ENCODE peak calls at places on chromosome 7, in nine cellular contexts. J is left ventricle myocardium inferior; H is heart left ventricle; V is heart right ventricle; E is naive thymus-derived CD4-positive, alpha-beta T cell; S is lower lobe of right lung; I is A549; N is lung; L is right lobe of liver. R is an unnamed sample.

GRCh38 chr7:37921876-37922275 is 1.4 kb downstream of the EPDR1 start:
- DNase-seq in J (no peak), H (no peak), V (no peak), E (no peak), S (no peak), I (no peak), N (no peak), L (no peak), R (no peak)

GRCh38 chr7:70765651-70766050 is 366.3 kb upstream of the GALNT17 start:
- DNase-seq in J (no peak), H (no peak), V (no peak), E (no peak), S (no peak), I (no peak), N (no peak), L (no peak), R (no peak)

GRCh38 chr7:36180121-36180520 is 27.1 kb downstream of the EEPD1 start:
- DNase-seq in J (no peak), H (no peak), V (no peak), E (no peak), S (no peak), I (no peak), N (no peak), L (no peak), R (no peak)

GRCh38 chr7:51045319-51046102 is 262.8 kb upstream of the GRB10 start:
- DNase-seq in J (no peak), H (no peak), V (no peak), E (no peak), S (no peak), I (peak; percentile 49), N (no peak), L (no peak), R (no peak)

GRCh38 chr7:37052673-37053072 is 328.4 kb upstream of the AOAH start:
- DNase-seq in J (no peak), H (no peak), V (peak; percentile 14), E (no peak), S (no peak), I (no peak), N (no peak), L (no peak), R (no peak)

GRCh38 chr7:157032644-157033482 is 22.4 kb upstream of the MNX1 start:
- DNase-seq in J (no peak), H (no peak), V (no peak), E (no peak), S (no peak), I (no peak), N (no peak), L (no peak), R (no peak)

GRCh38 chr7:137652721-137653120 is 194.1 kb downstream of the DGKI start:
- DNase-seq in J (no peak), H (no peak), V (no peak), E (no peak), S (no peak), I (no peak), N (no peak), L (no peak), R (no peak)

GRCh38 chr7:50626286-50626685 is 61.1 kb upstream of the DDC start:
- DNase-seq in J (no peak), H (no peak), V (no peak), E (no peak), S (no peak), I (no peak), N (peak; percentile 25), L (no peak), R (no peak)

GRCh38 chr7:70271617-70272081 is 673.4 kb downstream of the AUTS2 start:
- DNase-seq in J (no peak), H (no peak), V (no peak), E (no peak), S (no peak), I (no peak), N (no peak), L (no peak), R (no peak)

GRCh38 chr7:83701744-83702143 is 52.8 kb upstream of the SEMA3E start:
- DNase-seq in J (no peak), H (no peak), V (no peak), E (no peak), S (no peak), I (no peak), N (no peak), L (no peak), R (no peak)

GRCh38 chr7:9854605-9855004 is 1119.1 kb upstream of the PHF14 start:
- DNase-seq in J (no peak), H (no peak), V (no peak), E (no peak), S (no peak), I (no peak), N (no peak), L (no peak), R (no peak)

GRCh38 chr7:121269798-121270197 is 59.0 kb upstream of the WNT16 start:
- DNase-seq in J (no peak), H (no peak), V (no peak), E (no peak), S (no peak), I (no peak), N (no peak), L (no peak), R (no peak)

DNA sequence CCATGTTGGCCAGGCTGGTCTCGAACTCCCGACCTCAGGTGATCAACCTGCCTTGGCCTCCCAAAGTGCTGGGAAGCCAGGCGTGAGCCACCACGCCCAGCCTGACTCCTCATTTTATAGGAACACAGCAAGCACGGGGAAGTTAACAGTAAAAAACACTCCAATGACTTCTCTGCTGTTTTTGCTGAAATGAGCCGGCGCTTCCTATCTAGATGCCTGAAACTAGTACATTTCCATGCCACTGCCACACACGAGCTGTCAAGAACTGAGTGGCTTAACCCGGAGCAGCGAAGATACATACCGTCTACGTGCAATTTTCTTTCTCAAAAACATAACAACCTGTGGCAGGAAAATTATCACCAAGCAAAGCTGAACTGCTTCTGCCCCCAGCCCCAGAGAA is 16.8 kb downstream of the DAGLB start:
- DNase-seq in J (no peak), H (no peak), V (no peak), E (no peak), S (no peak), I (no peak), N (no peak), L (no peak), R (no peak)
- H3K27ac ChIP-seq in J (no peak overlapping the region), H (no peak overlapping the region), V (no peak overlapping the region), E (no peak overlapping the region), S (no peak overlapping the region), I (no peak overlapping the region), N (no peak overlapping the region), L (no peak overlapping the region), R (no peak overlapping the region)

GRCh38 chr7:64998865-64999164 is 7.7 kb downstream of the ERV3-1 start:
- DNase-seq in J (no peak), H (no peak), V (no peak), E (no peak), S (no peak), I (no peak), N (no peak), L (no peak), R (no peak)
- H3K9me3 ChIP-seq in J (peaks cover 52% of the 10 kb centered on the region), H (peaks cover 13% of the 10 kb centered on the region), V (no peaks in the 10 kb centered on the region), E (no peaks in the 10 kb centered on the region), S (peaks cover 33% of the 10 kb centered on the region), I (peaks cover 85% of the 10 kb centered on the region), N (no peaks in the 10 kb centered on the region), L (no peaks in the 10 kb centered on the region), R (peaks cover 14% of the 10 kb centered on the region)

GRCh38 chr7:132345730-132346129 is 230.5 kb downstream of the PLXNA4 start:
- DNase-seq in J (no peak), H (no peak), V (no peak), E (no peak), S (no peak), I (no peak), N (no peak), L (no peak), R (no peak)
- H3K27ac ChIP-seq in J (no peak overlapping the region), H (peak overlapping the region; percentile 26), V (peak overlapping the region; percentile 25), E (no peak overlapping the region), S (no peak overlapping the region), I (no peak overlapping the region), N (no peak overlapping the region), L (no peak overlapping the region), R (no peak overlapping the region)

DNA sequence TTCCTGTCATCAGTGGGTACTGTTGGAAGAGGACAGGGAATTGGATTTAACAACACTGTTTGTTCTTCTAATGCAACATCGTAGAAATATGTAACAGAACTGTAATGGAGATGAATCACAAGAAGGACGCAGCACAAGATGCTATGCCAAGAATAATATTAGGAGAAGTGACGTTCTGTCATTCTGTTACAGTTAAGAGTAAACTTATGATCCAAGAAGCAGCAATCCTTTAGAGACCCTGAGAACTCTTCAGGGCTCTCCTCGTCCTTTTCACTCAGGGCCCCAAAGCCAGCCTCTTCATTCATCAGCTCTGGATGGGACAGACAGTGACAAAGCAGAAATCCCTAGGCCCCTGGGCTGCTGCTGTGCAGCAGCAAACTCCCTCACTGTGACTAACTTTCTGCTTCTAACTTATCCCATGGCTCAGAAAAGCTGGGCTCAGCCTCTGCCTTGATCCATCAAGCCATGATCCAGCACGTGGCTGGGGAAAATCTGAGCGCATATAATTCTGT is 8.7 kb upstream of the IL6 start:
- DNase-seq in J (no peak), H (no peak), V (no peak), E (no peak), S (no peak), I (no peak), N (no peak), L (no peak), R (no peak)
- H3K9me3 ChIP-seq in J (no peaks in the 10 kb centered on the region), H (no peaks in the 10 kb centered on the region), V (no peaks in the 10 kb centered on the region), E (no peaks in the 10 kb centered on the region), S (no peaks in the 10 kb centered on the region), I (no peaks in the 10 kb centered on the region), N (no peaks in the 10 kb centered on the region), L (no peaks in the 10 kb centered on the region), R (no peaks in the 10 kb centered on the region)

DNA sequence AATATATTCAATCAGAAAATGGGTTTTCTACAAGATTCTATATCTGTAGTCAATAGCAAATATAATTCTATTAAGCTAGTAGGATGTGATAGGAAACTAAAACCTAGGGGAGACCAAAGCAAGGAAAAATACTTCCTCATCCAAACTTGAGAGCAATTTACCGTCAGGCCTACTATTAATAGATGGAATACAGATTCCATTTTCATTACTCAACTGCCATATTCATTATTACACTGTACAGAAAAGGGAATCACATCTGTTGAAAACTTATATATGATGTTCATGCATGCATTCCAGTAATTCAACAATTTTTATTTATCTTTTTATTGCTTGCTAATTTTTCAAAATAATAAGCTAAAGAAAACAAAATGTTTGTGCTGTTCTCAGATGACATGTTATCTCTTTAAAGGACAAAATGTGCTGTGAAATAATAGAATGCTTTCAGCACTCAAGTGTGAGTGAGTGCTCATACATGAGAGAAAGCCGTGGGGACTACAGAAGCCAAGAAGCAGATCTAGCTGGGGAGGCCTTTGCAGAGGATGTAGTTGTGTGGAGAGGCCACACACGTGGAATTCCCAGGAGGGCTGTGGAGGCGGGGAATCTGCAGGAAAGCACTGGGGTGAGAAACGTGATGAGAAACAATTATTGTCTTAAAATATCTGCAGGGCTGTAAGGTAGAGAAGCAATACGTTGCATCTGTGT is 110.0 kb downstream of the EGFR start:
- DNase-seq in J (peak; percentile 80), H (peak; percentile 67), V (peak; percentile 81), E (no peak), S (no peak), I (no peak), N (no peak), L (no peak), R (no peak)
- H3K27ac ChIP-seq in J (peak overlapping the region; percentile 81), H (peak overlapping the region; percentile 22), V (peak overlapping the region; percentile 65), E (no peak overlapping the region), S (peak overlapping the region; percentile 70), I (peak overlapping the region; percentile 93), N (peak overlapping the region; percentile 62), L (peak overlapping the region; percentile 22), R (no peak overlapping the region)